ENCODE peak calls at places on chromosomes 4 and X, in six cellular contexts. L is transverse colon; J is CD4-positive, CD25-positive, alpha-beta regulatory T cell; P is cardiac muscle cell; Y is left lung; V is neural progenitor cell. U is an unnamed sample. For H3K27me3, the result is how much of the 10 kb centered on the place peaks cover.

GRCh38 chr4:95898226-95898625 is 58.3 kb downstream of the PDHA2 start:
- DNase-seq in L (no peak), J (no peak), P (no peak), Y (no peak), V (no peak), U (no peak)

GRCh38 chr4:63308702-63309101 is 1100.5 kb downstream of the TECRL start:
- DNase-seq in L (no peak), J (no peak), P (no peak), Y (no peak), V (no peak), U (no peak)

GRCh38 chr4:112185740-112186670 is 40.8 kb downstream of the FAM241A start:
- DNase-seq in L (no peak), J (no peak), P (peak), Y (no peak), V (peak), U (no peak)

GRCh38 chrX:113033966-113034680 is 193.5 kb upstream of the AMOT start:
- DNase-seq in L (no peak), J (no peak), P (no peak), Y (no peak), V (no peak), U (no peak)

GRCh38 chrX:7568597-7568996 is 274.4 kb upstream of the VCX start:
- DNase-seq in L (no peak), J (no peak), P (no peak), Y (no peak), V (no peak), U (no peak)

GRCh38 chr4:98861100-98861499 is 67.8 kb downstream of the EIF4E start:
- DNase-seq in L (no peak), J (no peak), P (peak), Y (no peak), V (no peak), U (no peak)

GRCh38 chrX:104854790-104855340 is 288.9 kb downstream of the IL1RAPL2 start:
- DNase-seq in L (no peak), J (no peak), P (no peak), Y (no peak), V (no peak), U (no peak)

GRCh38 chr4:52093466-52093865 is 42.4 kb downstream of the SPATA18 start:
- DNase-seq in L (no peak), J (no peak), P (no peak), Y (no peak), V (no peak), U (no peak)

GRCh38 chr4:152693875-152694274 is 14.1 kb upstream of the TMEM154 start:
- DNase-seq in L (no peak), J (no peak), P (no peak), Y (no peak), V (no peak), U (no peak)

GRCh38 chr4:33381806-33382205 is 2661.6 kb downstream of the PCDH7 start:
- DNase-seq in L (no peak), J (no peak), P (no peak), Y (no peak), V (no peak), U (no peak)

GRCh38 chr4:71187399-71188196 is 151.2 kb upstream of the SLC4A4 start:
- DNase-seq in L (peak), J (no peak), P (peak), Y (peak), V (peak), U (no peak)

GRCh38 chrX:119410027-119410819 is 11.1 kb downstream of the SLC25A43 start:
- DNase-seq in L (peak), J (no peak), P (peak), Y (peak), V (no peak), U (no peak)

GRCh38 chr4:151611960-151612359 is 148.8 kb downstream of the GATB start:
- DNase-seq in L (no peak), J (no peak), P (no peak), Y (no peak), V (no peak), U (no peak)

GRCh38 chr4:79679859-79680258 is 271.8 kb upstream of the GK2 start:
- DNase-seq in L (no peak), J (no peak), P (no peak), Y (no peak), V (no peak), U (no peak)

GRCh38 chrX:133745361-133745760 is 240.0 kb downstream of the GPC3 start:
- DNase-seq in L (no peak), J (no peak), P (no peak), Y (no peak), V (no peak), U (no peak)

GRCh38 chrX:96480081-96480480 is 204.6 kb upstream of the DIAPH2 start:
- DNase-seq in L (no peak), J (no peak), P (peak), Y (no peak), V (no peak), U (peak)

GRCh38 chr4:88143504-88143903 is 14.9 kb downstream of the ABCG2 start:
- DNase-seq in L (no peak), J (no peak), P (peak), Y (no peak), V (no peak), U (peak)

GRCh38 chrX:38985375-38985774 is 184.1 kb downstream of the MID1IP1 start:
- DNase-seq in L (no peak), J (no peak), P (peak), Y (no peak), V (no peak), U (no peak)

GRCh38 chr4:185535818-185536729 is 767 bp upstream of the PDLIM3 start:
- DNase-seq in L (peak), J (no peak), P (peak), Y (no peak), V (no peak), U (no peak)

GRCh38 chrX:50071507-50071906 is 129.3 kb downstream of the AKAP4 start:
- DNase-seq in L (no peak), J (no peak), P (no peak), Y (no peak), V (no peak), U (no peak)

GRCh38 chr4:914531-914930 is 17.6 kb downstream of the GAK start:
- DNase-seq in L (no peak), J (no peak), P (no peak), Y (peak), V (no peak), U (no peak)

GRCh38 chr4:1249148-1249730 is 309 bp upstream of the CTBP1 start:
- DNase-seq in L (peak), J (peak), P (peak), Y (peak), V (peak), U (no peak)

GRCh38 chrX:113959912-113960626 is 623.8 kb upstream of the HTR2C start:
- DNase-seq in L (no peak), J (no peak), P (no peak), Y (no peak), V (peak), U (no peak)

GRCh38 chrX:54386314-54386713 is 28.5 kb upstream of the WNK3 start:
- DNase-seq in L (no peak), J (no peak), P (no peak), Y (no peak), V (no peak), U (no peak)

GRCh38 chr4:83248486-83248885 is 36.1 kb downstream of the COQ2 start:
- DNase-seq in L (peak), J (no peak), P (no peak), Y (no peak), V (no peak), U (no peak)

GRCh38 chr4:68905598-68906237 is 45.9 kb downstream of the UGT2A3 start:
- DNase-seq in L (no peak), J (no peak), P (no peak), Y (no peak), V (peak), U (no peak)
- H3K4me3 ChIP-seq in L (peak), J (no peak), P (no peak), Y (no peak), V (peak), U (peak)

GRCh38 chrX:46551494-46552128 is 6.4 kb upstream of the ZNF674 start:
- DNase-seq in L (no peak), J (no peak), P (peak), Y (no peak), V (peak), U (no peak)
- H3K27ac ChIP-seq in L (no peak), J (no peak), P (peak), Y (no peak), V (peak), U (peak)

GRCh38 chrX:128057421-128057820 is 5.2 kb upstream of the ACTRT1 start:
- DNase-seq in L (no peak), J (no peak), P (no peak), Y (no peak), V (no peak), U (no peak)

GRCh38 chrX:128051526-128051925 is 677 bp downstream of the ACTRT1 start:
- DNase-seq in L (no peak), J (no peak), P (no peak), Y (no peak), V (no peak), U (no peak)

GRCh38 chrX:128052303-128052702 is at the start of gene ACTRT1:
- DNase-seq in L (no peak), J (no peak), P (no peak), Y (no peak), V (no peak), U (no peak)
- H3K27me3 ChIP-seq in L (under half), J (under half), P (under half), Y (under half), V (under half), U (under half)

GRCh38 chrX:10112510-10112909 is 44.3 kb upstream of the CLCN4 start:
- DNase-seq in L (no peak), J (no peak), P (no peak), Y (no peak), V (no peak), U (no peak)
- H3K4me3 ChIP-seq in L (no peak), J (no peak), P (no peak), Y (no peak), V (no peak), U (no peak)

GRCh38 chrX:125681058-125681457 is 361.4 kb downstream of the TEX13C start:
- DNase-seq in L (no peak), J (no peak), P (no peak), Y (no peak), V (no peak), U (no peak)
- H3K27ac ChIP-seq in L (no peak), J (no peak), P (no peak), Y (no peak), V (no peak), U (no peak)

GRCh38 chrX:129648514-129649267 is 6.1 kb downstream of the APLN start:
- DNase-seq in L (no peak), J (no peak), P (no peak), Y (no peak), V (no peak), U (no peak)
- H3K27me3 ChIP-seq in L (under half), J (under half), P (under half), Y (under half), V (under half), U (under half)